ENCODE peak calls at places on chromosomes 2 and 18, in seven cellular contexts. One of them, this sample, is unnamed.

GRCh38 chr2:25339121-25339738 is 2.5 kb downstream of the DNMT3A start:
- DNase-seq in glutamatergic neuron: no peak
- DNase-seq in LNCaP clone FGC: no peak
- DNase-seq in B cell: no peak
- DNase-seq in D721Med: no peak
- DNase-seq in nephron progenitor cell: no peak
- DNase-seq in GM06990: no peak
- DNase-seq in this sample: no peak

GRCh38 chr2:47644351-47644750 is 138.6 kb upstream of the MSH6 start:
- DNase-seq in LNCaP clone FGC: no peak
- DNase-seq in nephron progenitor cell: no peak
- DNase-seq in D721Med: no peak
- DNase-seq in B cell: no peak
- DNase-seq in GM06990: no peak
- DNase-seq in glutamatergic neuron: no peak
- DNase-seq in this sample: no peak

GRCh38 chr18:70160075-70160678 is 45.3 kb downstream of the RTTN start:
- DNase-seq in D721Med: no peak
- DNase-seq in GM06990: no peak
- DNase-seq in glutamatergic neuron: no peak
- DNase-seq in nephron progenitor cell: no peak
- DNase-seq in B cell: no peak
- DNase-seq in LNCaP clone FGC: no peak
- DNase-seq in this sample: no peak

GRCh38 chr2:80302001-80302464 is 2.5 kb downstream of the LRRTM1 start:
- DNase-seq in LNCaP clone FGC: no peak
- DNase-seq in glutamatergic neuron: no peak
- DNase-seq in B cell: no peak
- DNase-seq in GM06990: no peak
- DNase-seq in nephron progenitor cell: no peak
- DNase-seq in D721Med: no peak
- DNase-seq in this sample: no peak

GRCh38 chr2:86225581-86225980 is 26.3 kb downstream of the MRPL35 start:
- DNase-seq in GM06990: peak
- DNase-seq in LNCaP clone FGC: no peak
- DNase-seq in B cell: peak
- DNase-seq in D721Med: no peak
- DNase-seq in glutamatergic neuron: no peak
- DNase-seq in nephron progenitor cell: no peak
- DNase-seq in this sample: no peak

GRCh38 chr2:56589194-56589593 is 405.4 kb downstream of the CCDC85A start:
- DNase-seq in B cell: no peak
- DNase-seq in GM06990: no peak
- DNase-seq in LNCaP clone FGC: no peak
- DNase-seq in D721Med: no peak
- DNase-seq in nephron progenitor cell: no peak
- DNase-seq in glutamatergic neuron: no peak
- DNase-seq in this sample: no peak

GRCh38 chr2:148218326-148219075 is 197.6 kb downstream of the MBD5 start:
- DNase-seq in LNCaP clone FGC: no peak
- DNase-seq in GM06990: no peak
- DNase-seq in D721Med: no peak
- DNase-seq in nephron progenitor cell: no peak
- DNase-seq in glutamatergic neuron: no peak
- DNase-seq in B cell: no peak
- DNase-seq in this sample: no peak

GRCh38 chr2:74602553-74603281 is 45.4 kb downstream of the M1AP start:
- DNase-seq in nephron progenitor cell: no peak
- DNase-seq in LNCaP clone FGC: no peak
- DNase-seq in glutamatergic neuron: no peak
- DNase-seq in GM06990: no peak
- DNase-seq in D721Med: no peak
- DNase-seq in B cell: no peak
- DNase-seq in this sample: no peak

GRCh38 chr2:38959938-38960608 is 70.4 kb downstream of the ARHGEF33 start:
- DNase-seq in GM06990: peak
- DNase-seq in D721Med: no peak
- DNase-seq in B cell: peak
- DNase-seq in glutamatergic neuron: peak
- DNase-seq in nephron progenitor cell: no peak
- DNase-seq in LNCaP clone FGC: no peak
- DNase-seq in this sample: no peak

GRCh38 chr2:62472321-62472720 is 33.7 kb downstream of the TMEM17 start:
- DNase-seq in GM06990: no peak
- DNase-seq in glutamatergic neuron: no peak
- DNase-seq in B cell: no peak
- DNase-seq in D721Med: no peak
- DNase-seq in nephron progenitor cell: no peak
- DNase-seq in LNCaP clone FGC: no peak
- DNase-seq in this sample: no peak

GRCh38 chr2:176188218-176188968 is at the start of gene HOXD1:
- DNase-seq in GM06990: no peak
- DNase-seq in B cell: no peak
- DNase-seq in LNCaP clone FGC: no peak
- DNase-seq in D721Med: no peak
- DNase-seq in glutamatergic neuron: peak
- DNase-seq in nephron progenitor cell: peak
- DNase-seq in this sample: no peak

GRCh38 chr2:86068098-86069047 is 37.3 kb downstream of the POLR1A start:
- DNase-seq in B cell: no peak
- DNase-seq in nephron progenitor cell: no peak
- DNase-seq in glutamatergic neuron: no peak
- DNase-seq in GM06990: peak
- DNase-seq in D721Med: no peak
- DNase-seq in LNCaP clone FGC: no peak
- DNase-seq in this sample: no peak

GRCh38 chr2:174694196-174694878 is 69.9 kb downstream of the CHRNA1 start:
- DNase-seq in GM06990: no peak
- DNase-seq in glutamatergic neuron: no peak
- DNase-seq in nephron progenitor cell: no peak
- DNase-seq in B cell: no peak
- DNase-seq in LNCaP clone FGC: no peak
- DNase-seq in D721Med: no peak
- DNase-seq in this sample: no peak

GRCh38 chr2:48755473-48755872 is at the start of gene LHCGR:
- DNase-seq in B cell: no peak
- DNase-seq in GM06990: no peak
- DNase-seq in glutamatergic neuron: peak
- DNase-seq in nephron progenitor cell: peak
- DNase-seq in D721Med: no peak
- DNase-seq in LNCaP clone FGC: no peak
- DNase-seq in this sample: no peak

GRCh38 chr2:203579131-203579643 is 44.1 kb upstream of the RAPH1 start:
- DNase-seq in D721Med: no peak
- DNase-seq in nephron progenitor cell: no peak
- DNase-seq in glutamatergic neuron: no peak
- DNase-seq in GM06990: peak
- DNase-seq in B cell: no peak
- DNase-seq in LNCaP clone FGC: peak
- DNase-seq in this sample: no peak

GRCh38 chr2:162422894-162423293 is 79.0 kb downstream of the GCA start:
- DNase-seq in LNCaP clone FGC: no peak
- DNase-seq in GM06990: no peak
- DNase-seq in nephron progenitor cell: no peak
- DNase-seq in glutamatergic neuron: no peak
- DNase-seq in B cell: no peak
- DNase-seq in D721Med: no peak
- DNase-seq in this sample: no peak

GRCh38 chr2:35408320-35408719 is 947.3 kb upstream of the CRIM1 start:
- DNase-seq in GM06990: no peak
- DNase-seq in LNCaP clone FGC: no peak
- DNase-seq in B cell: no peak
- DNase-seq in nephron progenitor cell: no peak
- DNase-seq in D721Med: no peak
- DNase-seq in glutamatergic neuron: no peak
- DNase-seq in this sample: no peak

GRCh38 chr2:145842002-145842401 is 1322.1 kb upstream of the ZEB2 start:
- DNase-seq in D721Med: no peak
- DNase-seq in LNCaP clone FGC: no peak
- DNase-seq in glutamatergic neuron: no peak
- DNase-seq in B cell: no peak
- DNase-seq in nephron progenitor cell: no peak
- DNase-seq in GM06990: no peak
- DNase-seq in this sample: no peak

GRCh38 chr2:153163055-153163454 is 315.5 kb downstream of the RPRM start:
- DNase-seq in B cell: no peak
- DNase-seq in GM06990: no peak
- DNase-seq in D721Med: peak
- DNase-seq in glutamatergic neuron: no peak
- DNase-seq in nephron progenitor cell: peak
- DNase-seq in LNCaP clone FGC: peak
- DNase-seq in this sample: no peak
- TF ChIP-seq CTCF in B cell: no peak
- TF ChIP-seq CTCF in GM06990: peak
- TF ChIP-seq CTCF in D721Med: peak
- TF ChIP-seq CTCF in glutamatergic neuron: peak
- TF ChIP-seq CTCF in nephron progenitor cell: peak
- TF ChIP-seq CTCF in LNCaP clone FGC: peak
- TF ChIP-seq CTCF in this sample: peak

DNA sequence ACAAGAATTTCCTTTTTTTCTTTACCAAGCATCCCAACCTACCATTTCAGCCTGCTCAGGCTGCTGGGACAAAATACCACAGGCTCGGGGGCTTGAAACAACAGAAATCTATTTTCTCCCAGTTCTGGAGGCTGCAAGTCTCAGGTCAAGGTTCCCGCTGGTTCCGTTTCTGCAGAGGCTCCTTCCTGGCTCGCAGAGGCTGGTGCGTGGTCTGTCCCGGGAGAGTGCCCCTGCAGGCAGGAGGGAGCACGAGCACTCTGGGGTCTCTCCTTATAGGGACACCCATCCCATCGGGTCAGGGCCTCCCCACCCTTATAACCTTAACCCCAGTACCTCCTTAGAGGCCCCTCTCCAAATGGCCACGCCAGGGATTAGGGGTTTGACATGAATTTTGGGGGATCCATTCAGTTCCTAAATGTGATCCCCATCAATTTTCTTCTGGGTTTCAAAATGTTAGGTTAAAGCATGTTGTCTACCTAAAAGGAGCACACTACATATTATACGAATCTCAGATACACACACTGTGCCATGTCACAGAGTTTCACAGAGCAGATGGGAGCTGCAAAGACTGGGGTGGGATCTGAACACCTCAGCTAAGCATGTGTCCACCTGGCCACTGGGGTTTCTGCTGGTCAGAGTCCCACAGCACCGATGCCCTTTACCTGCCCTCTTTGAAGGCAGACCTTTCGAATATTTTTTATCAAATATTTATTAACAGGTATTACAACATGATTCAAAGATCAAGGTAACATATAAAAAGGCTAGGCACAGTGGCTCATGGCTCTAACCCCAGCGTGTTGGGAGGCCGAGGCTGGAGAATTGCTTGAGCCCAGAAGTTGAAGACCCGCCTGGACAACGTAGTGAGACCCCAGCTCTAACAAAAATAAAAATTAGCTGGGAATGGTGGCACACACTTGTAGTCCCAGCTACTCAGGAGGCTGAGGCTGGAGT is 17.6 kb upstream of the ADI1 start:
- DNase-seq in nephron progenitor cell: peak
- DNase-seq in D721Med: no peak
- DNase-seq in glutamatergic neuron: peak
- DNase-seq in LNCaP clone FGC: no peak
- DNase-seq in B cell: no peak
- DNase-seq in GM06990: no peak
- DNase-seq in this sample: no peak
- TF ChIP-seq CTCF in nephron progenitor cell: peak
- TF ChIP-seq CTCF in D721Med: no peak
- TF ChIP-seq CTCF in glutamatergic neuron: no peak
- TF ChIP-seq CTCF in LNCaP clone FGC: no peak
- TF ChIP-seq CTCF in B cell: no peak
- TF ChIP-seq CTCF in GM06990: peak
- TF ChIP-seq CTCF in this sample: peak

GRCh38 chr2:40225670-40226069 is 226.2 kb downstream of the SLC8A1 start:
- DNase-seq in nephron progenitor cell: no peak
- DNase-seq in GM06990: no peak
- DNase-seq in D721Med: no peak
- DNase-seq in glutamatergic neuron: no peak
- DNase-seq in B cell: no peak
- DNase-seq in LNCaP clone FGC: no peak
- DNase-seq in this sample: no peak

GRCh38 chr2:40230186-40230585 is 221.7 kb downstream of the SLC8A1 start:
- DNase-seq in GM06990: no peak
- DNase-seq in B cell: no peak
- DNase-seq in LNCaP clone FGC: no peak
- DNase-seq in nephron progenitor cell: no peak
- DNase-seq in D721Med: no peak
- DNase-seq in glutamatergic neuron: no peak
- DNase-seq in this sample: no peak

GRCh38 chr2:40228296-40228695 is 223.6 kb downstream of the SLC8A1 start:
- DNase-seq in glutamatergic neuron: no peak
- DNase-seq in nephron progenitor cell: no peak
- DNase-seq in LNCaP clone FGC: no peak
- DNase-seq in D721Med: no peak
- DNase-seq in GM06990: no peak
- DNase-seq in B cell: no peak
- DNase-seq in this sample: no peak

GRCh38 chr2:40227200-40227599 is 224.7 kb downstream of the SLC8A1 start:
- DNase-seq in B cell: no peak
- DNase-seq in glutamatergic neuron: no peak
- DNase-seq in LNCaP clone FGC: no peak
- DNase-seq in nephron progenitor cell: no peak
- DNase-seq in D721Med: no peak
- DNase-seq in GM06990: no peak
- DNase-seq in this sample: no peak

GRCh38 chr2:40230717-40231300 is 221.1 kb downstream of the SLC8A1 start:
- DNase-seq in nephron progenitor cell: no peak
- DNase-seq in GM06990: no peak
- DNase-seq in LNCaP clone FGC: no peak
- DNase-seq in B cell: no peak
- DNase-seq in D721Med: no peak
- DNase-seq in glutamatergic neuron: no peak
- DNase-seq in this sample: no peak
- TF ChIP-seq CTCF in nephron progenitor cell: no peak
- TF ChIP-seq CTCF in GM06990: no peak
- TF ChIP-seq CTCF in LNCaP clone FGC: peak
- TF ChIP-seq CTCF in B cell: no peak
- TF ChIP-seq CTCF in D721Med: peak
- TF ChIP-seq CTCF in glutamatergic neuron: no peak
- TF ChIP-seq CTCF in this sample: no peak

DNA sequence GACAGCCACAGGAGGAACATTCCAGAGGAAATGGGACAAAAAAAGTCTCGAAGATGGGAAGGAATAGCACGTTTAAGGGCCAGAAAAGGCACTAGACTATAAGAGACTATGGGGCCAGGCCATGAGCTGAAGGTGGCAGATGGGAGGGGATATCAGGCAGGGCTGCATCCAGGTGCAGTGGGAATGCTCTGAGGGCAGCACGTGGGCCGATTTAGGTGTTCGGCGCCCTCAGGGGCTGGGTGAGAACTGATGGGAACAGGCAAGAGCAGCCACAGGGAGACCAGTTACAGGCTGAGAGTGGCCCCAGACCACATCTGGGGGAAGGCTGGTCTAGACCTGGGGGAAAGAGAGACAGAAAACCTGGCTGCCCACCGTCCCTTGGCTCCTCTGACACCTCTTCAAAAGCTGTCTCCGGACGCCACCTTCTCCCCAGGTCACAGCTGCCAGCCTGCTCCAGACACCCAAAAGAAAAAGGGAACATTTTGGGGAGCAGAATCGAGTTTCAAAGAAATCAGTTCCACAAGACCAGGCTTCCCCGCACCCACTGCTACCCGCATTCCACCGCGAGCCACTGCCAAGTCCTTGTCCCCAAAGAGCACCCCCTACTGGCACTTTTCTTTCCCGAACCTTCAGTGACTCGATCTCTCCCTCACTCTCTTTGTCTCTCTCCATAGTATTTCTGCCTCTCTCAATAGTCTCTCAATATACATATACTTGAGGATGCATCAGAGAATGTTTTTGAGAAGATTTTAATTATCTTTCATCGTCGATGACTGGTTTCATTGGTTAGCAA is 190.1 kb upstream of the AGAP1 start:
- DNase-seq in LNCaP clone FGC: no peak
- DNase-seq in GM06990: no peak
- DNase-seq in glutamatergic neuron: no peak
- DNase-seq in B cell: no peak
- DNase-seq in nephron progenitor cell: no peak
- DNase-seq in D721Med: no peak
- DNase-seq in this sample: no peak
- TF ChIP-seq CTCF in LNCaP clone FGC: no peak
- TF ChIP-seq CTCF in GM06990: no peak
- TF ChIP-seq CTCF in glutamatergic neuron: no peak
- TF ChIP-seq CTCF in B cell: no peak
- TF ChIP-seq CTCF in nephron progenitor cell: no peak
- TF ChIP-seq CTCF in D721Med: peak
- TF ChIP-seq CTCF in this sample: no peak

This sample was measured in type B pancreatic cell.